ENCODE peak calls at places on chromosomes 1 and 21, in four cellular contexts. E is HepG2, A is H1, Z is K562. C is an unnamed sample.

GRCh38 chr1:54287176-54287650 is 87.2 kb downstream of the MRPL37 start:
- DNase-seq in Z (peak), A (no peak), E (no peak), C (no peak)

GRCh38 chr1:206001476-206001888 is 1.7 kb downstream of the RAB7B start:
- DNase-seq in Z (peak), E (no peak), A (no peak), C (no peak)

GRCh38 chr21:35563885-35564451 is 496.4 kb downstream of the SETD4 start:
- DNase-seq in E (no peak), A (no peak), Z (no peak), C (no peak)

GRCh38 chr1:54885863-54886723 is 902 bp downstream of the DHCR24 start:
- DNase-seq in E (peak), Z (peak), A (no peak), C (no peak)

GRCh38 chr1:111204211-111204883 is 3.9 kb upstream of the DENND2D start:
- DNase-seq in E (no peak), Z (no peak), A (no peak), C (peak)

GRCh38 chr1:79005945-79006344 is 585 bp downstream of the ADGRL4 start:
- DNase-seq in E (no peak), A (no peak), Z (no peak), C (no peak)

GRCh38 chr1:94919241-94920030 is 7.5 kb downstream of the CNN3 start:
- DNase-seq in Z (no peak), E (no peak), A (no peak), C (no peak)

GRCh38 chr1:151574575-151575529 is 34.7 kb downstream of the TUFT1 start:
- DNase-seq in Z (peak), A (no peak), E (no peak), C (no peak)

GRCh38 chr21:22791376-22791775 is 1793.2 kb downstream of the NCAM2 start:
- DNase-seq in E (no peak), Z (no peak), A (no peak), C (no peak)

GRCh38 chr1:168637350-168637991 is 61.1 kb downstream of the XCL1 start:
- DNase-seq in A (no peak), Z (peak), E (peak), C (no peak)

GRCh38 chr1:81144240-81144639 is 656.5 kb upstream of the ADGRL2 start:
- DNase-seq in E (no peak), A (no peak), Z (no peak), C (no peak)

GRCh38 chr1:41108696-41109284 is 87.3 kb upstream of the SLFNL1 start:
- DNase-seq in Z (no peak), E (no peak), A (no peak), C (no peak)

GRCh38 chr1:26570287-26570686 is 40.7 kb downstream of the RPS6KA1 start:
- DNase-seq in E (no peak), Z (no peak), A (no peak), C (no peak)

GRCh38 chr1:9321480-9321849 is 28.8 kb downstream of the SPSB1 start:
- DNase-seq in E (no peak), Z (no peak), A (no peak), C (no peak)

GRCh38 chr1:221174598-221174997 is 295.4 kb downstream of the HLX start:
- DNase-seq in Z (no peak), E (no peak), A (peak), C (no peak)

GRCh38 chr1:63319069-63320023 is 3.0 kb upstream of the FOXD3 start:
- DNase-seq in E (no peak), Z (no peak), A (no peak), C (no peak)

GRCh38 chr1:229381234-229381633 is 38.4 kb upstream of the CCSAP start:
- DNase-seq in Z (no peak), E (no peak), A (peak), C (no peak)

GRCh38 chr1:184110253-184111204 is 59.0 kb downstream of the TSEN15 start:
- DNase-seq in Z (no peak), E (no peak), A (no peak), C (no peak)

GRCh38 chr1:201220388-201220715 is 29.7 kb downstream of the IGFN1 start:
- DNase-seq in A (no peak), Z (no peak), E (no peak), C (no peak)

GRCh38 chr21:40577285-40578043 is 269.5 kb downstream of the DSCAM start:
- DNase-seq in E (no peak), Z (no peak), A (no peak), C (no peak)

GRCh38 chr1:203273869-203274602 is 31.3 kb upstream of the BTG2 start:
- DNase-seq in A (no peak), Z (no peak), E (no peak), C (no peak)

GRCh38 chr1:186884266-186884665 is 55.5 kb downstream of the PLA2G4A start:
- DNase-seq in E (no peak), Z (no peak), A (no peak), C (no peak)

GRCh38 chr1:54570161-54570560 is 22.1 kb downstream of the ACOT11 start:
- DNase-seq in E (no peak), A (no peak), Z (no peak), C (no peak)

GRCh38 chr1:4825841-4826450 is 171.5 kb downstream of the AJAP1 start:
- DNase-seq in A (peak), Z (no peak), E (peak), C (no peak)

GRCh38 chr1:3368059-3368458 is 86.4 kb upstream of the ARHGEF16 start:
- DNase-seq in E (no peak), Z (no peak), A (no peak), C (no peak)

GRCh38 chr1:185559684-185560310 is 174.4 kb upstream of the HMCN1 start:
- DNase-seq in Z (peak), A (peak), E (peak), C (peak)

GRCh38 chr1:156383023-156383422 is 14.0 kb downstream of the RHBG start:
- DNase-seq in Z (peak), A (peak), E (peak), C (no peak)

GRCh38 chr1:62022348-62022747 is 172.3 kb upstream of the L1TD1 start:
- DNase-seq in Z (no peak), A (no peak), E (no peak), C (no peak)

GRCh38 chr1:39178541-39179431 is 25.7 kb upstream of the MACF1 start:
- DNase-seq in E (peak), Z (peak), A (no peak), C (no peak)

GRCh38 chr1:92194516-92194915 is 23.2 kb upstream of the C1orf146 start:
- DNase-seq in E (no peak), A (no peak), Z (no peak), C (no peak)

GRCh38 chr1:245878585-245878984 is 628.5 kb downstream of the SMYD3 start:
- DNase-seq in Z (no peak), E (no peak), A (no peak), C (no peak)

GRCh38 chr1:44947060-44947773 is 39.2 kb downstream of the EIF2B3 start:
- DNase-seq in A (no peak), Z (no peak), E (no peak), C (no peak)

GRCh38 chr1:12197483-12197880 is 30.7 kb downstream of the TNFRSF1B start:
- DNase-seq in A (no peak), Z (no peak), E (no peak), C (no peak)

DNA sequence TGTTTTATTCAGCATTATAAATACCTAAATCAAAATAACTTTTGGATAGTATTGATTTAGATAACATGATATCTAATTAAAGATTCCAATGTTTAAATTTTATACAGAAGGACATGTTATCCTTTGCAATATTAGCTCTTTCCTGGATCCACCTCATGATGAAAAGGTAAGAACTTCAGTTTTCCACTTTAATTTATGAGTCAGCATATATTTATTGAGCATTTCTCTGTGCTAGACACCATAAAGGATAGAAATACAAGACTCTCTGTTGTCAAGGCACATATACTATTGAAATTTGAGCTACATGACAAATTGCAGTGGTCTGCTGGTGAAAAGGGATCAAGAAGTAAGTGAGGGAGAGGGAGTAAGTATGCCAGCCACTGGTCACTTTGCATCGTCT is 68.1 kb upstream of the EXO1 start:
- DNase-seq in Z (no peak), A (no peak), E (no peak), C (no peak)
- TF ChIP-seq CHD2 in Z (no peak), A (no peak), E (no peak), C (no peak)

DNA sequence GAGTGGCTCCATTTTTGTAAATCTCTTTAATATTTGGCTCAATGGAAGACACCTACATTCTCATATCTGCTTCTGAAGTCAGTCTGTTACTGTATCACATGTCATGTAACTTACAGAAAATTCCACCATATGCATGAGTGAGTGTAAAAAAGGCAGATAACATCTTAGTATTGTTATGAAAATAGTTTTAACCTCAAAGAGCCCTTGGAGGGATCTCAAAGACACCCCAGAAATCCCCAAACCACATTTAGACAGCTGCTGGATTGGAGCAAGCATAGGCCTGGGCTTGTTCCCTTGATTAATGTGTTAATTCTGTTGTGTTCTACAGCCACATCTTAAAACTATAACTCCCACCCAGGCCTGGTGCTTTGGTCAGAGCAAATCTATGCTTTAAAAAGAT is 16.9 kb downstream of the MACO1 start:
- DNase-seq in E (no peak), A (no peak), Z (no peak), C (peak)
- TF ChIP-seq ATF2 in E (no peak), A (no peak), Z (no peak), C (peak)

DNA sequence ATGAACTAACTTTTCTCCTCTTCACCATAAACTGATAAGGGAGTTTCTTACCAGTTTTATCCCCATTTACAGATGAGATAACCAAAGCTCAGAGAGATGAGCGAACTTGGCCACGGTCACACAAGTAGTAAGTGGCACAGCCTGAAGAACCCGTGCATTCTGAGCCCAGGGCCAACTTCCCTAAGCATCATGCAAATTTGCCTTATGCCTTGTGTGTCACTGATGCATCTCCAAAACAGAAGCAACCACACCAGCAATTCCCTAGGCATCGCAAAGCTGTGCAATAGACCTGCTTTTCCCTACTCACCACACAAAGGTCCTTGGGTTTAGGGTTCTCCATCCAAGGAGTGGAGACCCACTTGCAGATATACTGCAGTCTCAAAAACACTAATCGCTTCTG is 304.5 kb upstream of the KAZN start:
- DNase-seq in A (no peak), Z (no peak), E (no peak), C (no peak)
- TF ChIP-seq CHD2 in A (no peak), Z (no peak), E (no peak), C (no peak)

GRCh38 chr1:17597651-17598050 is 58.2 kb downstream of the ARHGEF10L start:
- DNase-seq in A (no peak), E (no peak), Z (no peak), C (no peak)
- TF ChIP-seq ATF2 in A (no peak), E (no peak), Z (no peak), C (no peak)

GRCh38 chr1:17306921-17307320 is 1.1 kb upstream of the PADI4 start:
- DNase-seq in A (no peak), E (no peak), Z (no peak), C (no peak)

GRCh38 chr1:17308593-17308992 is 596 bp downstream of the PADI4 start:
- DNase-seq in A (no peak), E (no peak), Z (no peak), C (no peak)

GRCh38 chr1:17306407-17306806 is 1.6 kb upstream of the PADI4 start:
- DNase-seq in Z (no peak), E (no peak), A (no peak), C (no peak)

GRCh38 chr1:17307946-17308345 is at the start of gene PADI4:
- DNase-seq in Z (peak), A (no peak), E (no peak), C (no peak)

DNA sequence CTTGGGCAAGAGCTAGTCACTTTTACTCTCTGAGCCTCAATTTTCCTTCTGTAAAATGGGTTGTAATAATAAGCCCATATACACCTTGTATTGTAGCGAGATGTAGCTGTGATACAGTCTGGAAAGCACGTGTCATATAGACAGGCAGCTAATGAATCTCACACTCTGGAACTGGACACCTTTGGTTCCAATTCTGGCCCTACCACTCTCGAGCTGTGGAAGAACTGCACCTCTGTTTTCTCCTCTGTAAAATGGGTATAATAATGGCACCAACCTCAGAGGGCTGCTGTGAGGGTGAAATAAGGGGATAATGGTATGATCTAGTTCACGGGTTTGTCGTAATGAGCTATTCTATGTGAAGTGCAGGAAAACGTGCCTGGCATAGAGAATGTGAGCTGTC is 668 bp upstream of the PADI4 start:
- DNase-seq in A (no peak), Z (no peak), E (no peak), C (no peak)
- TF ChIP-seq CHD2 in A (no peak), Z (no peak), E (no peak), C (no peak)

GRCh38 chr1:209900734-209901133 is 37.3 kb upstream of the SYT14 start:
- DNase-seq in A (no peak), E (no peak), Z (no peak), C (no peak)
- TF ChIP-seq ATF2 in A (no peak), E (no peak), Z (no peak), C (no peak)

GRCh38 chr21:45490049-45490731 is 52.0 kb downstream of the SLC19A1 start:
- DNase-seq in E (no peak), Z (no peak), A (no peak), C (no peak)
- TF ChIP-seq CHD2 in E (no peak), Z (no peak), A (no peak), C (no peak)

GRCh38 chr1:50959303-50959912 is 659 bp downstream of the FAF1 start:
- DNase-seq in A (no peak), Z (peak), E (peak), C (no peak)
- TF ChIP-seq ATF2 in A (no peak), Z (no peak), E (no peak), C (no peak)